ENCODE peak calls at places on chromosomes 1 and 21, in four cellular contexts. One of them, this sample, is unnamed.

GRCh38 chr1:177897601-177898376 is 72.1 kb downstream of the SEC16B start:
- DNase-seq in Panc1: no peak
- DNase-seq in GM12878: no peak
- DNase-seq in GM23338: no peak
- DNase-seq in this sample: no peak

GRCh38 chr1:101745549-101745948 is 251.2 kb downstream of the OLFM3 start:
- DNase-seq in GM23338: no peak
- DNase-seq in Panc1: no peak
- DNase-seq in GM12878: no peak
- DNase-seq in this sample: no peak

GRCh38 chr21:45477176-45478114 is 64.8 kb downstream of the SLC19A1 start:
- DNase-seq in Panc1: no peak
- DNase-seq in GM12878: no peak
- DNase-seq in GM23338: no peak
- DNase-seq in this sample: no peak

GRCh38 chr1:37410815-37411214 is 63.6 kb upstream of the ZC3H12A start:
- DNase-seq in Panc1: no peak
- DNase-seq in GM23338: peak; percentile 91
- DNase-seq in GM12878: no peak
- DNase-seq in this sample: no peak

GRCh38 chr1:147110872-147111271 is 61.4 kb downstream of the PRKAB2 start:
- DNase-seq in GM23338: no peak
- DNase-seq in GM12878: no peak
- DNase-seq in Panc1: no peak
- DNase-seq in this sample: no peak

GRCh38 chr1:6094246-6094645 is 48.6 kb downstream of the KCNAB2 start:
- DNase-seq in GM23338: no peak
- DNase-seq in GM12878: no peak
- DNase-seq in Panc1: no peak
- DNase-seq in this sample: no peak

GRCh38 chr1:9258629-9259028 is 24.1 kb downstream of the H6PD start:
- DNase-seq in Panc1: no peak
- DNase-seq in GM23338: no peak
- DNase-seq in GM12878: no peak
- DNase-seq in this sample: no peak

GRCh38 chr1:241844593-241844992 is 3.4 kb upstream of the EXO1 start:
- DNase-seq in GM12878: no peak
- DNase-seq in GM23338: no peak
- DNase-seq in Panc1: no peak
- DNase-seq in this sample: no peak

GRCh38 chr1:162856260-162856659 is 4.7 kb downstream of the CCDC190 start:
- DNase-seq in GM12878: no peak
- DNase-seq in Panc1: no peak
- DNase-seq in GM23338: no peak
- DNase-seq in this sample: no peak
- TF ChIP-seq REST in GM12878: no peak
- TF ChIP-seq REST in Panc1: no peak
- TF ChIP-seq REST in GM23338: no peak
- TF ChIP-seq REST in this sample: no peak

GRCh38 chr1:244280859-244281258 is 170.8 kb downstream of the ADSS2 start:
- DNase-seq in GM23338: no peak
- DNase-seq in Panc1: no peak
- DNase-seq in GM12878: no peak
- DNase-seq in this sample: no peak
- TF ChIP-seq POLR2AphosphoS5 in GM23338: no peak
- TF ChIP-seq POLR2AphosphoS5 in Panc1: no peak
- TF ChIP-seq POLR2AphosphoS5 in GM12878: no peak
- TF ChIP-seq POLR2AphosphoS5 in this sample: no peak

DNA sequence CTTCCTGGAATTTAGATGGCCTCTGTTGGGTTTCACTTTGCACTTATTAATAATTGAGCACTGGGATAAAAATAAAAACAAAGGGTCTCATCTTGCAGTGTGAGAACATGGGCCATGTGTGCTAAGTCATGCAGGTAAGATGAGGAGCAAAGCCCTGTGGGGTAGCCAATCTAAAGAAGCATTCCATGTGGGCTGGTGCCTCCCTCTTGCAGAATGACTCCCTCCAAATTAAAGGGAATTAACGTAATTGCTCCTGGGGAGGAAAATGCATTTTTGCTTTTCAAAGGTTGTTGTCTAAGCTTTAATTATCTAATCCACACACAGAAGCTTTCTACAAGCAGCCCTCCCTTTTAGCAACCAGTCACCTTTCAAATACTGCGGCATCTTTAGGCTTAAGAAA is 69.8 kb downstream of the CDC14A start:
- DNase-seq in GM12878: no peak
- DNase-seq in Panc1: no peak
- DNase-seq in GM23338: no peak
- DNase-seq in this sample: no peak
- H3K27ac ChIP-seq in GM12878: no peak overlapping the region
- H3K27ac ChIP-seq in Panc1: no peak overlapping the region
- H3K27ac ChIP-seq in GM23338: no peak overlapping the region
- H3K27ac ChIP-seq in this sample: no peak overlapping the region

GRCh38 chr1:3837200-3837599 is 19.8 kb downstream of the CEP104 start:
- DNase-seq in GM12878: no peak
- DNase-seq in Panc1: no peak
- DNase-seq in GM23338: no peak
- DNase-seq in this sample: no peak

GRCh38 chr1:3836421-3836820 is 20.6 kb downstream of the CEP104 start:
- DNase-seq in GM12878: no peak
- DNase-seq in GM23338: no peak
- DNase-seq in Panc1: no peak
- DNase-seq in this sample: no peak

GRCh38 chr1:3834701-3835100 is 22.3 kb downstream of the CEP104 start:
- DNase-seq in GM23338: no peak
- DNase-seq in GM12878: no peak
- DNase-seq in Panc1: no peak
- DNase-seq in this sample: no peak

GRCh38 chr1:3827813-3828307 is 29.2 kb downstream of the CEP104 start:
- DNase-seq in Panc1: no peak
- DNase-seq in GM12878: no peak
- DNase-seq in GM23338: peak; percentile 70
- DNase-seq in this sample: no peak

DNA sequence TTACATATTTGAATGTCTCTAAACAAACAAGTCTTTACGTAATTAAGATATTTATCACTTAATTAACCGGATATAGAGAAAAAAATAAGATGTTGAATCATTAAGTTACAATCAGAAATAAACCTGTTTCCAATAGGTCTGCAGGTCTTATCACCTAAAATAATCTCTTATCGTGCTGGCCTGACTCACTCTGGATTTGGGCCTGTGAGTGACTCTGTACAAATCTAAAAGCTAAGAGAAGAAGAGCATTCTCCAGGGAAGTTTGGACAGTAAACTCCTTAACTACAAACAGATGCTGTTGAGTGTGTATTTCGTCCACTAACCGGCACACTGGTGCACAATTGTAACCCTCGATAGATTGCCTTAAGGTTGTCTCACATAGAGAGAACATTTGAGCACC is 25.3 kb downstream of the CEP104 start:
- DNase-seq in GM23338: no peak
- DNase-seq in Panc1: no peak
- DNase-seq in GM12878: no peak
- DNase-seq in this sample: no peak
- TF ChIP-seq REST in GM23338: no peak
- TF ChIP-seq REST in Panc1: no peak
- TF ChIP-seq REST in GM12878: no peak
- TF ChIP-seq REST in this sample: no peak

GRCh38 chr1:51642739-51643142 is 25.8 kb downstream of the OSBPL9 start:
- DNase-seq in GM23338: no peak
- DNase-seq in Panc1: no peak
- DNase-seq in GM12878: no peak
- DNase-seq in this sample: no peak
- TF ChIP-seq POLR2AphosphoS5 in GM23338: no peak
- TF ChIP-seq POLR2AphosphoS5 in Panc1: no peak
- TF ChIP-seq POLR2AphosphoS5 in GM12878: no peak
- TF ChIP-seq POLR2AphosphoS5 in this sample: no peak

GRCh38 chr1:10665226-10665625 is 131.2 kb downstream of the CASZ1 start:
- DNase-seq in GM12878: no peak
- DNase-seq in GM23338: no peak
- DNase-seq in Panc1: no peak
- DNase-seq in this sample: no peak
- H3K27ac ChIP-seq in GM12878: no peak overlapping the region
- H3K27ac ChIP-seq in GM23338: no peak overlapping the region
- H3K27ac ChIP-seq in Panc1: no peak overlapping the region
- H3K27ac ChIP-seq in this sample: no peak overlapping the region

GRCh38 chr1:182041615-182042014 is 19.9 kb downstream of the ZNF648 start:
- DNase-seq in GM23338: no peak
- DNase-seq in Panc1: no peak
- DNase-seq in GM12878: no peak
- DNase-seq in this sample: peak; percentile 81
- TF ChIP-seq REST in GM23338: no peak
- TF ChIP-seq REST in Panc1: no peak
- TF ChIP-seq REST in GM12878: no peak
- TF ChIP-seq REST in this sample: no peak

GRCh38 chr1:118983558-118984021 is 4.6 kb downstream of the TBX15 start:
- DNase-seq in GM12878: no peak
- DNase-seq in GM23338: peak; percentile 57
- DNase-seq in Panc1: no peak
- DNase-seq in this sample: no peak
- TF ChIP-seq POLR2AphosphoS5 in GM12878: no peak
- TF ChIP-seq POLR2AphosphoS5 in GM23338: no peak
- TF ChIP-seq POLR2AphosphoS5 in Panc1: no peak
- TF ChIP-seq POLR2AphosphoS5 in this sample: no peak

DNA sequence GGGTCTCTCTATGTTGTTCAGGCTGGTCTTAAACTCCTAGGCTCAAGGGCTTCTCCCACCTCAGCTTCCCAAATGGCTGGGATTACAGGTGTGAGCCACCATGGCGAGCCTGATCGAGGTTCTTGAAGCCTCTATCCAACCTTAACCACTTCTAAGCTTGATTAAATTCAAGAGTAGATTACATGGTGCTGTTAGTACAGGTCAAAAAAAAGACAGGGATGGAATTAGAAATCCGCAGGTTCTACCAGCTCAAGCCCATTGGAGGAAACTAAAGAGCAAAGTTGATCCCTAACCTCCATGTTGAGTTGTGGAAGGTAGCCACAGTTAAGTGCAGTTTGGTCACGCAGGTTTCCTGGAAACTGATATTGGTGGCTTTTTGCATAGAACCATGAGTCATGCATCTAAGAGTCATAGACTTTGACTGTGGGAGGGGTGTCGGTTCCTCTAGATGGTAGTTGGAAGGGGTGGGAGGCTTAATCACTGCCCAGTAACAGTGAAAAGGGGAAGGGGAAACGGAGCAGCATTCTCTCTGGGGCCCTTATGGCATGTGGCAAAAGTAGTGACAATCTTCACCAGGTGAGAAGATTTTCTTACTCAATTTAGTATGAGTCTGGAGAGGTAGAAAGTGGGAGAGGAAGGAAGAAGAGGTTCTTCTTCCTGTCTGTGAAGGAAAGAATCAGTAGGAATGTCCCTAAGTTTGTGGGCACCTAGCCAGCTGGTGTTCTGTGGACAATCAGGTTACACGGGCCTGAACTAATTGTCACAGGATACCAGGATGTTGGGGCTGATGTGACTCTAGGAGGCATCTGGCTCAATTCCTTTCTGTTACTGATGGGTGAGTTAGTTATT is 7.0 kb downstream of the CD53 start:
- DNase-seq in GM23338: no peak
- DNase-seq in Panc1: no peak
- DNase-seq in GM12878: peak; percentile 65
- DNase-seq in this sample: no peak
- H3K27ac ChIP-seq in GM23338: no peak overlapping the region
- H3K27ac ChIP-seq in Panc1: no peak overlapping the region
- H3K27ac ChIP-seq in GM12878: peak overlapping the region; percentile 76
- H3K27ac ChIP-seq in this sample: peak overlapping the region; percentile 50

GRCh38 chr1:218364028-218364710 is 19.0 kb downstream of the TGFB2 start:
- DNase-seq in GM12878: no peak
- DNase-seq in Panc1: no peak
- DNase-seq in GM23338: no peak
- DNase-seq in this sample: no peak

GRCh38 chr1:218367118-218367517 is 22.0 kb downstream of the TGFB2 start:
- DNase-seq in Panc1: no peak
- DNase-seq in GM23338: no peak
- DNase-seq in GM12878: no peak
- DNase-seq in this sample: no peak

GRCh38 chr1:218365600-218365999 is 20.5 kb downstream of the TGFB2 start:
- DNase-seq in GM12878: no peak
- DNase-seq in Panc1: no peak
- DNase-seq in GM23338: no peak
- DNase-seq in this sample: no peak

GRCh38 chr1:218368686-218369085 is 23.6 kb downstream of the TGFB2 start:
- DNase-seq in GM12878: no peak
- DNase-seq in Panc1: no peak
- DNase-seq in GM23338: no peak
- DNase-seq in this sample: no peak

GRCh38 chr1:218366322-218367052 is 21.4 kb downstream of the TGFB2 start:
- DNase-seq in GM23338: no peak
- DNase-seq in GM12878: no peak
- DNase-seq in Panc1: no peak
- DNase-seq in this sample: no peak
- TF ChIP-seq REST in GM23338: no peak
- TF ChIP-seq REST in GM12878: no peak
- TF ChIP-seq REST in Panc1: no peak
- TF ChIP-seq REST in this sample: no peak

This sample was measured in HL-60.